ENCODE peak calls at places on chromosomes 12 and 14, in nine cellular contexts. One of them, this sample, is unnamed.

GRCh38 chr12:6774557-6775062 is 2.3 kb downstream of the LAG3 start:
- DNase-seq in NCI-H1436: no peak
- DNase-seq in naive thymus-derived CD8-positive, alpha-beta T cell: no peak
- DNase-seq in anterior cingulate cortex: no peak
- DNase-seq in Right ventricle myocardium superior: no peak
- DNase-seq in WTC11: no peak
- DNase-seq in endothelial cell: no peak
- DNase-seq in sigmoid colon: no peak
- DNase-seq in AG08395: no peak
- DNase-seq in this sample: no peak

GRCh38 chr12:105485926-105486325 is 155.4 kb downstream of the C12orf75 start:
- DNase-seq in endothelial cell: no peak
- DNase-seq in Right ventricle myocardium superior: no peak
- DNase-seq in naive thymus-derived CD8-positive, alpha-beta T cell: no peak
- DNase-seq in anterior cingulate cortex: no peak
- DNase-seq in NCI-H1436: no peak
- DNase-seq in WTC11: no peak
- DNase-seq in sigmoid colon: no peak
- DNase-seq in AG08395: no peak
- DNase-seq in this sample: no peak

GRCh38 chr12:18246057-18246456 is 15.3 kb upstream of the PIK3C2G start:
- DNase-seq in endothelial cell: no peak
- DNase-seq in WTC11: no peak
- DNase-seq in NCI-H1436: no peak
- DNase-seq in sigmoid colon: no peak
- DNase-seq in anterior cingulate cortex: no peak
- DNase-seq in AG08395: no peak
- DNase-seq in naive thymus-derived CD8-positive, alpha-beta T cell: no peak
- DNase-seq in Right ventricle myocardium superior: no peak
- DNase-seq in this sample: no peak

GRCh38 chr12:124436366-124436765 is 131.0 kb downstream of the NCOR2 start:
- DNase-seq in AG08395: peak; percentile 31
- DNase-seq in naive thymus-derived CD8-positive, alpha-beta T cell: no peak
- DNase-seq in WTC11: no peak
- DNase-seq in NCI-H1436: no peak
- DNase-seq in Right ventricle myocardium superior: no peak
- DNase-seq in endothelial cell: no peak
- DNase-seq in anterior cingulate cortex: no peak
- DNase-seq in sigmoid colon: no peak
- DNase-seq in this sample: no peak

GRCh38 chr12:54352022-54352531 is 12.2 kb downstream of the GPR84 start:
- DNase-seq in NCI-H1436: peak; percentile 75
- DNase-seq in naive thymus-derived CD8-positive, alpha-beta T cell: no peak
- DNase-seq in anterior cingulate cortex: peak; percentile 74
- DNase-seq in WTC11: peak; percentile 70
- DNase-seq in AG08395: peak; percentile 53
- DNase-seq in sigmoid colon: peak; percentile 92
- DNase-seq in Right ventricle myocardium superior: peak; percentile 73
- DNase-seq in endothelial cell: no peak
- DNase-seq in this sample: no peak

GRCh38 chr12:103680591-103681065 is 93.6 kb downstream of the STAB2 start:
- DNase-seq in endothelial cell: no peak
- DNase-seq in naive thymus-derived CD8-positive, alpha-beta T cell: no peak
- DNase-seq in NCI-H1436: peak; percentile 46
- DNase-seq in sigmoid colon: no peak
- DNase-seq in anterior cingulate cortex: peak; percentile 6
- DNase-seq in AG08395: no peak
- DNase-seq in WTC11: no peak
- DNase-seq in Right ventricle myocardium superior: peak; percentile 77
- DNase-seq in this sample: no peak

GRCh38 chr14:91649930-91650329 is 82.0 kb downstream of the CATSPERB start:
- DNase-seq in NCI-H1436: no peak
- DNase-seq in AG08395: peak; percentile 58
- DNase-seq in Right ventricle myocardium superior: no peak
- DNase-seq in WTC11: no peak
- DNase-seq in endothelial cell: peak; percentile 8
- DNase-seq in naive thymus-derived CD8-positive, alpha-beta T cell: no peak
- DNase-seq in sigmoid colon: no peak
- DNase-seq in anterior cingulate cortex: no peak
- DNase-seq in this sample: no peak

GRCh38 chr12:43336962-43337555 is 214.9 kb downstream of the ADAMTS20 start:
- DNase-seq in AG08395: peak; percentile 14
- DNase-seq in WTC11: no peak
- DNase-seq in NCI-H1436: no peak
- DNase-seq in endothelial cell: no peak
- DNase-seq in Right ventricle myocardium superior: no peak
- DNase-seq in anterior cingulate cortex: no peak
- DNase-seq in naive thymus-derived CD8-positive, alpha-beta T cell: no peak
- DNase-seq in sigmoid colon: no peak
- DNase-seq in this sample: no peak

GRCh38 chr12:12673296-12673695 is 22.7 kb downstream of the GPR19 start:
- DNase-seq in anterior cingulate cortex: no peak
- DNase-seq in sigmoid colon: no peak
- DNase-seq in Right ventricle myocardium superior: no peak
- DNase-seq in NCI-H1436: no peak
- DNase-seq in WTC11: no peak
- DNase-seq in endothelial cell: no peak
- DNase-seq in AG08395: no peak
- DNase-seq in naive thymus-derived CD8-positive, alpha-beta T cell: no peak
- DNase-seq in this sample: no peak

GRCh38 chr14:88551094-88551870 is 3.5 kb downstream of the PTPN21 start:
- DNase-seq in sigmoid colon: peak; percentile 91
- DNase-seq in endothelial cell: peak; percentile 77
- DNase-seq in naive thymus-derived CD8-positive, alpha-beta T cell: no peak
- DNase-seq in NCI-H1436: peak; percentile 76
- DNase-seq in Right ventricle myocardium superior: peak; percentile 85
- DNase-seq in anterior cingulate cortex: peak; percentile 78
- DNase-seq in AG08395: peak; percentile 86
- DNase-seq in WTC11: peak; percentile 86
- DNase-seq in this sample: no peak

GRCh38 chr12:125206757-125207156 is 141.5 kb downstream of the AACS start:
- DNase-seq in endothelial cell: no peak
- DNase-seq in NCI-H1436: no peak
- DNase-seq in Right ventricle myocardium superior: no peak
- DNase-seq in WTC11: no peak
- DNase-seq in AG08395: no peak
- DNase-seq in anterior cingulate cortex: no peak
- DNase-seq in sigmoid colon: no peak
- DNase-seq in naive thymus-derived CD8-positive, alpha-beta T cell: no peak
- DNase-seq in this sample: no peak

GRCh38 chr14:104117341-104118005 is 20.9 kb upstream of the KIF26A start:
- DNase-seq in WTC11: peak; percentile 28
- DNase-seq in AG08395: no peak
- DNase-seq in naive thymus-derived CD8-positive, alpha-beta T cell: no peak
- DNase-seq in anterior cingulate cortex: no peak
- DNase-seq in Right ventricle myocardium superior: peak; percentile 33
- DNase-seq in sigmoid colon: no peak
- DNase-seq in NCI-H1436: no peak
- DNase-seq in endothelial cell: no peak
- DNase-seq in this sample: no peak

GRCh38 chr14:64012720-64013119 is 159.9 kb downstream of the SYNE2 start:
- DNase-seq in NCI-H1436: no peak
- DNase-seq in naive thymus-derived CD8-positive, alpha-beta T cell: no peak
- DNase-seq in endothelial cell: no peak
- DNase-seq in AG08395: no peak
- DNase-seq in Right ventricle myocardium superior: no peak
- DNase-seq in anterior cingulate cortex: no peak
- DNase-seq in sigmoid colon: no peak
- DNase-seq in WTC11: no peak
- DNase-seq in this sample: no peak

GRCh38 chr14:86288336-86288735 is 758.4 kb downstream of the FLRT2 start:
- DNase-seq in endothelial cell: no peak
- DNase-seq in naive thymus-derived CD8-positive, alpha-beta T cell: no peak
- DNase-seq in sigmoid colon: no peak
- DNase-seq in AG08395: no peak
- DNase-seq in NCI-H1436: no peak
- DNase-seq in WTC11: no peak
- DNase-seq in anterior cingulate cortex: no peak
- DNase-seq in Right ventricle myocardium superior: no peak
- DNase-seq in this sample: no peak

GRCh38 chr14:59969319-59969718 is 49.4 kb downstream of the LRRC9 start:
- DNase-seq in Right ventricle myocardium superior: no peak
- DNase-seq in naive thymus-derived CD8-positive, alpha-beta T cell: no peak
- DNase-seq in anterior cingulate cortex: no peak
- DNase-seq in WTC11: no peak
- DNase-seq in NCI-H1436: no peak
- DNase-seq in endothelial cell: no peak
- DNase-seq in sigmoid colon: no peak
- DNase-seq in AG08395: no peak
- DNase-seq in this sample: no peak

GRCh38 chr14:68643673-68644072 is 149.2 kb downstream of the ZFP36L1 start:
- DNase-seq in NCI-H1436: no peak
- DNase-seq in Right ventricle myocardium superior: no peak
- DNase-seq in WTC11: no peak
- DNase-seq in endothelial cell: no peak
- DNase-seq in anterior cingulate cortex: no peak
- DNase-seq in naive thymus-derived CD8-positive, alpha-beta T cell: no peak
- DNase-seq in sigmoid colon: no peak
- DNase-seq in AG08395: no peak
- DNase-seq in this sample: no peak

GRCh38 chr12:105882404-105882803 is 256.4 kb downstream of the NUAK1 start:
- DNase-seq in endothelial cell: no peak
- DNase-seq in Right ventricle myocardium superior: peak; percentile 45
- DNase-seq in WTC11: no peak
- DNase-seq in naive thymus-derived CD8-positive, alpha-beta T cell: no peak
- DNase-seq in anterior cingulate cortex: no peak
- DNase-seq in sigmoid colon: no peak
- DNase-seq in AG08395: peak; percentile 75
- DNase-seq in NCI-H1436: no peak
- DNase-seq in this sample: no peak

GRCh38 chr14:85058170-85058569 is 471.8 kb upstream of the FLRT2 start:
- DNase-seq in anterior cingulate cortex: no peak
- DNase-seq in WTC11: no peak
- DNase-seq in AG08395: peak; percentile 18
- DNase-seq in endothelial cell: no peak
- DNase-seq in sigmoid colon: no peak
- DNase-seq in Right ventricle myocardium superior: no peak
- DNase-seq in naive thymus-derived CD8-positive, alpha-beta T cell: no peak
- DNase-seq in NCI-H1436: no peak
- DNase-seq in this sample: no peak

GRCh38 chr12:104057771-104058197 is 6.5 kb upstream of the HCFC2 start:
- DNase-seq in endothelial cell: no peak
- DNase-seq in WTC11: no peak
- DNase-seq in anterior cingulate cortex: no peak
- DNase-seq in Right ventricle myocardium superior: no peak
- DNase-seq in sigmoid colon: no peak
- DNase-seq in NCI-H1436: no peak
- DNase-seq in AG08395: peak; percentile 44
- DNase-seq in naive thymus-derived CD8-positive, alpha-beta T cell: no peak
- DNase-seq in this sample: no peak

GRCh38 chr12:2547273-2548044 is 247.3 kb upstream of the FKBP4 start:
- DNase-seq in AG08395: no peak
- DNase-seq in naive thymus-derived CD8-positive, alpha-beta T cell: no peak
- DNase-seq in anterior cingulate cortex: no peak
- DNase-seq in sigmoid colon: peak; percentile 27
- DNase-seq in WTC11: no peak
- DNase-seq in endothelial cell: no peak
- DNase-seq in NCI-H1436: no peak
- DNase-seq in Right ventricle myocardium superior: no peak
- DNase-seq in this sample: no peak

GRCh38 chr12:105860556-105861207 is 278.1 kb downstream of the NUAK1 start:
- DNase-seq in endothelial cell: no peak
- DNase-seq in AG08395: no peak
- DNase-seq in NCI-H1436: peak; percentile 64
- DNase-seq in WTC11: no peak
- DNase-seq in sigmoid colon: no peak
- DNase-seq in naive thymus-derived CD8-positive, alpha-beta T cell: no peak
- DNase-seq in anterior cingulate cortex: no peak
- DNase-seq in Right ventricle myocardium superior: no peak
- DNase-seq in this sample: no peak

GRCh38 chr12:17020765-17021164 is 414.8 kb upstream of the LMO3 start:
- DNase-seq in endothelial cell: no peak
- DNase-seq in anterior cingulate cortex: no peak
- DNase-seq in AG08395: no peak
- DNase-seq in naive thymus-derived CD8-positive, alpha-beta T cell: no peak
- DNase-seq in sigmoid colon: no peak
- DNase-seq in Right ventricle myocardium superior: no peak
- DNase-seq in WTC11: no peak
- DNase-seq in NCI-H1436: peak; percentile 50
- DNase-seq in this sample: peak; percentile 31

GRCh38 chr12:47652491-47653234 is 53.2 kb downstream of the RPAP3 start:
- DNase-seq in AG08395: no peak
- DNase-seq in WTC11: no peak
- DNase-seq in Right ventricle myocardium superior: peak; percentile 31
- DNase-seq in NCI-H1436: no peak
- DNase-seq in anterior cingulate cortex: no peak
- DNase-seq in endothelial cell: no peak
- DNase-seq in sigmoid colon: no peak
- DNase-seq in naive thymus-derived CD8-positive, alpha-beta T cell: no peak
- DNase-seq in this sample: no peak

GRCh38 chr14:85811340-85811739 is 281.4 kb downstream of the FLRT2 start:
- DNase-seq in Right ventricle myocardium superior: no peak
- DNase-seq in NCI-H1436: no peak
- DNase-seq in WTC11: no peak
- DNase-seq in AG08395: no peak
- DNase-seq in naive thymus-derived CD8-positive, alpha-beta T cell: no peak
- DNase-seq in anterior cingulate cortex: no peak
- DNase-seq in endothelial cell: no peak
- DNase-seq in sigmoid colon: no peak
- DNase-seq in this sample: no peak

GRCh38 chr12:53931844-53932581 is 6.6 kb upstream of the HOXC13 start:
- DNase-seq in AG08395: no peak
- DNase-seq in naive thymus-derived CD8-positive, alpha-beta T cell: no peak
- DNase-seq in endothelial cell: no peak
- DNase-seq in WTC11: no peak
- DNase-seq in sigmoid colon: no peak
- DNase-seq in anterior cingulate cortex: no peak
- DNase-seq in NCI-H1436: no peak
- DNase-seq in Right ventricle myocardium superior: no peak
- DNase-seq in this sample: no peak

This sample was measured in iPS DF 6.9.